ENCODE peak calls at places on chromosomes 1 and 21, in five cellular contexts. Y is Calu3, H is A549, B is stomach, X is body of pancreas. F is an unnamed sample.

GRCh38 chr1:1118011-1118892 is 2.4 kb upstream of the C1orf159 start:
- DNase-seq in Y (no peak), H (no peak), B (no peak), X (no peak), F (no peak)

GRCh38 chr1:193260056-193260750 is 73.8 kb upstream of the B3GALT2 start:
- DNase-seq in H (no peak), Y (no peak), B (no peak), X (no peak), F (no peak)

GRCh38 chr1:9736241-9736640 is 84.7 kb downstream of the PIK3CD start:
- DNase-seq in X (no peak), B (no peak), H (no peak), Y (no peak), F (no peak)

GRCh38 chr21:32888971-32889370 is 117.4 kb upstream of the PAXBP1 start:
- DNase-seq in H (no peak), X (no peak), B (no peak), Y (no peak), F (no peak)

GRCh38 chr21:41895643-41896493 is 16.7 kb upstream of the PRDM15 start:
- DNase-seq in B (no peak), H (no peak), X (no peak), Y (no peak), F (no peak)

GRCh38 chr1:22816803-22817202 is 106.2 kb downstream of the EPHB2 start:
- DNase-seq in X (no peak), B (no peak), H (no peak), Y (no peak), F (no peak)

GRCh38 chr1:227305894-227306626 is 12.2 kb downstream of the CDC42BPA start:
- DNase-seq in X (no peak), Y (no peak), B (no peak), H (no peak), F (no peak)

GRCh38 chr1:14100444-14100843 is 400.5 kb downstream of the PRDM2 start:
- DNase-seq in Y (no peak), X (no peak), B (no peak), H (no peak), F (no peak)

GRCh38 chr1:193083365-193084088 is 21.7 kb downstream of the GLRX2 start:
- DNase-seq in B (no peak), H (no peak), Y (no peak), X (no peak), F (no peak)

GRCh38 chr1:62800825-62801306 is 16.9 kb downstream of the ATG4C start:
- DNase-seq in B (no peak), H (no peak), Y (no peak), X (no peak), F (no peak)

GRCh38 chr1:172360511-172360910 is 60.0 kb upstream of the C1orf105 start:
- DNase-seq in Y (peak), X (no peak), B (no peak), H (peak), F (no peak)

GRCh38 chr1:8481650-8482380 is 163.9 kb downstream of the SLC45A1 start:
- DNase-seq in Y (no peak), X (no peak), H (no peak), B (no peak), F (no peak)

GRCh38 chr1:182589931-182590330 is 875 bp upstream of the RNASEL start:
- DNase-seq in X (no peak), B (no peak), H (no peak), Y (no peak), F (no peak)

GRCh38 chr1:78843111-78843908 is 163.2 kb downstream of the ADGRL4 start:
- DNase-seq in Y (no peak), X (no peak), H (no peak), B (no peak), F (no peak)

GRCh38 chr1:85681087-85681486 is 27.1 kb downstream of the ZNHIT6 start:
- DNase-seq in B (no peak), X (no peak), H (peak), Y (peak), F (no peak)

GRCh38 chr21:38768385-38769071 is 37.2 kb upstream of the ETS2 start:
- DNase-seq in H (peak), Y (no peak), B (no peak), X (no peak), F (no peak)

GRCh38 chr1:3342960-3343359 is 111.5 kb upstream of the ARHGEF16 start:
- DNase-seq in Y (no peak), H (no peak), X (no peak), B (no peak), F (no peak)

GRCh38 chr1:25520446-25521061 is 22.9 kb upstream of the LDLRAP1 start:
- DNase-seq in X (peak), B (peak), Y (peak), H (peak), F (peak)

GRCh38 chr1:101567582-101568189 is 330.9 kb downstream of the S1PR1 start:
- DNase-seq in B (peak), X (peak), H (peak), Y (peak), F (peak)

GRCh38 chr21:32604484-32604883 is 7.7 kb downstream of the CFAP298 start:
- DNase-seq in Y (no peak), B (no peak), X (no peak), H (no peak), F (no peak)

GRCh38 chr1:200364121-200364759 is 45.6 kb downstream of the ZNF281 start:
- DNase-seq in B (no peak), X (no peak), Y (no peak), H (peak), F (no peak)

GRCh38 chr1:2590233-2591141 is 3.9 kb downstream of the PRXL2B start:
- DNase-seq in H (no peak), B (no peak), Y (no peak), X (no peak), F (no peak)

GRCh38 chr1:89930579-89930978 is 64.3 kb upstream of the ZNF326 start:
- DNase-seq in B (no peak), Y (no peak), X (no peak), H (no peak), F (no peak)
- TF ChIP-seq CTCF in B (no peak), Y (no peak), X (no peak), H (no peak), F (no peak)

GRCh38 chr1:66436378-66437135 is 97.4 kb upstream of the SGIP1 start:
- DNase-seq in X (no peak), B (no peak), H (peak), Y (peak), F (no peak)
- TF ChIP-seq CTCF in X (no peak), B (no peak), H (peak), Y (peak), F (peak)

DNA sequence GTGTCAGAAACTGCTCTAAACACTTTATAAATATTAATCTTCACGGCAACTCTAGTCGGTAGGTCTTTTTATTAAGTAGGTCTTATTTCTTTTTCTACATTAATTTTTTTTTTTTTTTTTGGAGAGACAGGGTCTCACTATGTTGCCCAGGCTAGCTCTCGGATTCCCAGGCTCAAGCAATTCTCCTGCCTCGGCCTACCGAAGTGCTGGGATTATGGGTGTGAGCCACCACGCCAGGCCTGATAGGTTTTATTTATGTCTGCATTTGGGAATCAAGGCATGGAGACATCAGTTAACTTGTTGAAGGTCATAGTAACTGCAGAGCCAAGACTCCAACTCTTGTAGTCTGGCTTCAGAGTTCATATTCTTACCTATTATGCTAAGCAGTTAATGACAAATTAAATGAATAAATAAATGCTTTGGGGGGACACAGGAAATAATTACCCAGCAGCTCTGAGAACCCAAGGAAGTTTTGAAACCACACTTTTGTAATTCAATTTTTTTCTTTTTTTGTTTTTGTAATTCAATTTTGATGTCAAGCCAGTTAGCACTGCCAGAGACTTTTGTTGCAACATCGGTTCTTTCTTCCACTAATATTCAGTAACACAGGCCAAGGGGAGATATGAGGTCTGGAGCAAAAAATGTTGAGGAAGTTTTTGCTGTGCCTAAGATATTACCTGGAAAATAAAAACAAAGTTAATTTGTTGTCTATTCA is 9.4 kb upstream of the UAP1 start:
- DNase-seq in X (no peak), H (no peak), B (no peak), Y (no peak), F (no peak)
- TF ChIP-seq CTCF in X (no peak), H (no peak), B (no peak), Y (no peak), F (no peak)

GRCh38 chr1:99149952-99150351 is 114.3 kb upstream of the PLPPR4 start:
- DNase-seq in H (no peak), Y (no peak), X (no peak), B (no peak), F (no peak)

GRCh38 chr1:99152132-99152531 is 112.2 kb upstream of the PLPPR4 start:
- DNase-seq in H (no peak), X (no peak), B (no peak), Y (no peak), F (no peak)

GRCh38 chr1:99146129-99146848 is 118.0 kb upstream of the PLPPR4 start:
- DNase-seq in X (no peak), B (no peak), Y (peak), H (no peak), F (no peak)
- TF ChIP-seq CTCF in X (no peak), B (no peak), Y (no peak), H (no peak), F (no peak)

GRCh38 chr1:156394082-156394481 is 25.1 kb downstream of the RHBG start:
- DNase-seq in X (no peak), H (no peak), B (no peak), Y (no peak), F (no peak)
- TF ChIP-seq CTCF in X (no peak), H (no peak), B (no peak), Y (no peak), F (no peak)

F was measured in endothelial cell.